ENCODE peak calls at places on chromosomes 13 and 19, in ten cellular contexts. W is stimulated activated CD8-positive, alpha-beta memory T cell treated with anti-CD3 and anti-CD28 coated beads, Interleukin-7, amount 100 ng/mL, for 24 hours; Q is substantia nigra; U is stimulated activated CD4-positive, alpha-beta T cell treated with anti-CD3 and anti-CD28 coated beads, TNF-alpha, amount 100 ng/mL, for 48 hours; B is neural progenitor cell; C is endothelial cell; V is central memory CD4-positive, alpha-beta T cell; H is NCI-H1417; S is HS-5; K is NCI-H82. Y is an unnamed sample.

GRCh38 chr13:112263152-112263551 is 113.0 kb upstream of the SPACA7 start:
- DNase-seq in W (no peak), V (no peak), B (no peak), C (no peak), U (no peak), H (no peak), K (no peak), S (no peak), Q (no peak), Y (no peak)

GRCh38 chr19:48624791-48625723 is 5.8 kb downstream of the SPHK2 start:
- DNase-seq in C (no peak), S (no peak), V (no peak), B (peak; percentile 59), U (no peak), Q (no peak), H (no peak), K (peak; percentile 44), W (no peak), Y (no peak)

GRCh38 chr13:20332361-20333096 is 100.4 kb upstream of the GJB6 start:
- DNase-seq in B (no peak), U (no peak), V (no peak), W (no peak), Q (no peak), H (peak; percentile 22), S (no peak), C (no peak), K (no peak), Y (no peak)

GRCh38 chr19:48938256-48938655 is 4.8 kb downstream of the DHDH start:
- DNase-seq in S (no peak), W (no peak), Q (no peak), U (no peak), B (no peak), K (no peak), H (no peak), C (no peak), V (no peak), Y (no peak)

GRCh38 chr13:97113231-97114001 is 108.7 kb upstream of the MBNL2 start:
- DNase-seq in B (no peak), S (no peak), K (no peak), Q (peak; percentile 41), C (no peak), V (no peak), W (no peak), H (peak; percentile 95), U (no peak), Y (no peak)

GRCh38 chr19:57348136-57348535 is 2.9 kb upstream of the ZNF304 start:
- DNase-seq in Q (no peak), W (no peak), U (no peak), B (no peak), S (no peak), H (no peak), K (peak; percentile 5), C (no peak), V (no peak), Y (no peak)

GRCh38 chr19:47313754-47314133 is 4.1 kb downstream of the C5AR1 start:
- DNase-seq in U (no peak), S (no peak), V (no peak), Q (no peak), H (no peak), K (no peak), W (no peak), C (no peak), B (no peak), Y (no peak)

GRCh38 chr19:2034729-2035589 is 16.1 kb downstream of the MKNK2 start:
- DNase-seq in B (peak; percentile 71), H (peak; percentile 11), U (peak; percentile 73), Q (no peak), V (peak; percentile 56), S (no peak), W (peak; percentile 48), C (peak; percentile 43), K (peak; percentile 70), Y (no peak)

GRCh38 chr19:38929929-38930775 is at the start of gene SARS2:
- DNase-seq in Q (peak; percentile 94), B (peak; percentile 97), S (peak; percentile 79), W (peak; percentile 70), C (peak; percentile 92), U (peak; percentile 84), K (peak; percentile 97), H (peak; percentile 98), V (peak; percentile 95), Y (peak; percentile 87)

GRCh38 chr19:54325194-54325621 is 12.2 kb upstream of the LILRA5 start:
- DNase-seq in B (peak; percentile 42), V (peak; percentile 60), U (no peak), S (peak; percentile 11), C (peak; percentile 53), W (no peak), K (peak; percentile 52), H (peak; percentile 51), Q (no peak), Y (peak; percentile 4)

GRCh38 chr13:43273362-43273761 is 250.0 kb downstream of the DNAJC15 start:
- DNase-seq in H (no peak), S (no peak), K (peak; percentile 11), Q (no peak), W (no peak), V (no peak), B (no peak), U (no peak), C (no peak), Y (peak; percentile 48)

GRCh38 chr19:27745978-27746542 is 1466.9 kb downstream of the UQCRFS1 start:
- DNase-seq in Q (no peak), S (no peak), V (no peak), C (no peak), K (no peak), W (no peak), U (no peak), B (no peak), H (no peak), Y (no peak)

GRCh38 chr13:98828614-98829013 is 76.1 kb upstream of the SLC15A1 start:
- DNase-seq in H (no peak), W (no peak), U (no peak), K (no peak), C (no peak), Q (no peak), V (no peak), S (no peak), B (no peak), Y (no peak)

GRCh38 chr19:703651-704446 is 4.9 kb upstream of the PALM start:
- DNase-seq in K (peak; percentile 48), Q (no peak), S (no peak), W (peak; percentile 46), B (peak; percentile 86), H (peak; percentile 73), C (peak; percentile 66), V (peak; percentile 39), U (peak; percentile 76), Y (peak; percentile 32)

GRCh38 chr19:19034204-19034624 is 811 bp downstream of the ARMC6 start:
- DNase-seq in V (peak; percentile 63), C (peak; percentile 43), Q (no peak), B (peak; percentile 72), K (peak; percentile 97), U (peak; percentile 69), S (peak; percentile 59), H (peak; percentile 77), W (peak; percentile 45), Y (peak; percentile 40)

GRCh38 chr19:15304140-15304705 is 28.1 kb downstream of the BRD4 start:
- DNase-seq in S (no peak), U (no peak), Q (no peak), C (no peak), V (peak; percentile 22), K (no peak), W (no peak), H (no peak), B (no peak), Y (no peak)

GRCh38 chr19:49997709-49998108 is 27.5 kb downstream of the VRK3 start:
- DNase-seq in U (no peak), S (no peak), V (peak; percentile 13), C (peak; percentile 19), W (no peak), K (peak; percentile 76), B (peak; percentile 60), Q (no peak), H (peak; percentile 30), Y (peak; percentile 9)

GRCh38 chr13:49746111-49746510 is 46.4 kb downstream of the KPNA3 start:
- DNase-seq in S (no peak), H (no peak), W (no peak), U (no peak), C (no peak), K (no peak), B (no peak), V (no peak), Q (no peak), Y (no peak)

GRCh38 chr13:75050419-75051066 is 431.4 kb downstream of the TBC1D4 start:
- DNase-seq in V (no peak), W (no peak), C (no peak), U (no peak), Q (no peak), H (no peak), S (no peak), K (no peak), B (no peak), Y (no peak)

GRCh38 chr19:33914599-33914998 is 117.9 kb downstream of the KCTD15 start:
- DNase-seq in Q (no peak), U (no peak), V (no peak), B (no peak), S (no peak), H (no peak), C (no peak), K (no peak), W (no peak), Y (no peak)

GRCh38 chr13:38308736-38309135 is 40.9 kb upstream of the UFM1 start:
- DNase-seq in C (no peak), U (no peak), V (no peak), S (peak; percentile 47), K (no peak), B (no peak), H (no peak), W (no peak), Q (no peak), Y (peak; percentile 98)

GRCh38 chr19:13823256-13823655 is 28.0 kb downstream of the ZSWIM4 start:
- DNase-seq in K (no peak), S (no peak), W (no peak), B (no peak), C (no peak), Q (peak; percentile 14), H (no peak), V (no peak), U (no peak), Y (no peak)

GRCh38 chr13:66128201-66128600 is 1101.9 kb downstream of the PCDH9 start:
- DNase-seq in C (no peak), H (no peak), K (no peak), S (no peak), U (no peak), V (no peak), Q (no peak), B (no peak), W (no peak), Y (no peak)

GRCh38 chr13:47249296-47249695 is 352.4 kb upstream of the HTR2A start:
- DNase-seq in U (no peak), S (no peak), H (no peak), C (no peak), K (no peak), Q (no peak), V (no peak), W (no peak), B (no peak), Y (no peak)

GRCh38 chr19:4456566-4456842 is 1.1 kb downstream of the UBXN6 start:
- DNase-seq in B (peak; percentile 53), K (peak; percentile 98), V (no peak), H (peak; percentile 56), C (peak; percentile 44), U (no peak), Q (no peak), S (no peak), W (no peak), Y (peak; percentile 63)

GRCh38 chr19:1133471-1133929 is 29.7 kb downstream of the GPX4 start:
- DNase-seq in W (peak; percentile 51), S (no peak), K (no peak), C (no peak), H (no peak), V (peak; percentile 84), B (no peak), Q (no peak), U (peak; percentile 83), Y (no peak)

GRCh38 chr19:38912600-38913514 is 871 bp upstream of the CCER2 start:
- DNase-seq in U (no peak), V (no peak), W (no peak), S (no peak), B (no peak), H (no peak), Q (no peak), K (peak; percentile 63), C (no peak), Y (no peak)

GRCh38 chr13:105196052-105196451 is 1339.4 kb downstream of the EFNB2 start:
- DNase-seq in W (no peak), K (peak; percentile 34), V (no peak), U (no peak), Q (no peak), B (no peak), S (peak; percentile 71), H (peak; percentile 25), C (no peak), Y (peak; percentile 63)